ENCODE peak calls at places on chromosomes 12 and 14, in four cellular contexts. H is hippocampal formation, Z is NCI-H2107, U is foreskin melanocyte. W is an unnamed sample.

GRCh38 chr12:57868211-57868610 is 21.7 kb upstream of the CTDSP2 start:
- DNase-seq in H (no peak), Z (no peak), U (no peak), W (no peak)

GRCh38 chr12:34119366-34119765 is 97.1 kb downstream of the ALG10 start:
- DNase-seq in H (no peak), Z (no peak), U (no peak), W (no peak)

GRCh38 chr14:29652586-29652985 is 275.1 kb downstream of the PRKD1 start:
- DNase-seq in H (no peak), Z (no peak), U (no peak), W (no peak)

GRCh38 chr14:91744068-91744480 is 12.2 kb upstream of the CATSPERB start:
- DNase-seq in H (no peak), Z (no peak), U (no peak), W (peak; percentile 30)

GRCh38 chr12:67193705-67194104 is 75.5 kb upstream of the CAND1 start:
- DNase-seq in H (no peak), Z (no peak), U (peak; percentile 28), W (no peak)

GRCh38 chr12:52432559-52433207 is 1.5 kb downstream of the KRT75 start:
- DNase-seq in H (no peak), Z (no peak), U (no peak), W (no peak)

GRCh38 chr12:116257213-116257612 is 20.3 kb downstream of the MED13L start:
- DNase-seq in H (no peak), Z (no peak), U (no peak), W (peak; percentile 38)

GRCh38 chr12:14664434-14665023 is 31.9 kb downstream of the GUCY2C start:
- DNase-seq in H (peak; percentile 18), Z (peak; percentile 39), U (peak; percentile 32), W (peak; percentile 62)

GRCh38 chr12:30378307-30378706 is 317.4 kb downstream of the IPO8 start:
- DNase-seq in H (no peak), Z (no peak), U (no peak), W (no peak)

GRCh38 chr14:84006643-84007137 is 1523.3 kb upstream of the FLRT2 start:
- DNase-seq in H (no peak), Z (peak; percentile 70), U (no peak), W (peak; percentile 40)

GRCh38 chr12:115044073-115044472 is 360.1 kb upstream of the TBX3 start:
- DNase-seq in H (no peak), Z (no peak), U (no peak), W (peak; percentile 64)

GRCh38 chr12:1619599-1619998 is 9.4 kb upstream of the WNT5B start:
- DNase-seq in H (no peak), Z (no peak), U (no peak), W (no peak)

GRCh38 chr12:121796855-121797751 is 3.6 kb upstream of the RHOF start:
- DNase-seq in H (peak; percentile 60), Z (peak; percentile 30), U (peak; percentile 84), W (peak; percentile 91)

GRCh38 chr12:91357381-91357780 is 174.8 kb upstream of the DCN start:
- DNase-seq in H (no peak), Z (no peak), U (no peak), W (no peak)

GRCh38 chr14:45251912-45252311 is 1.1 kb downstream of the MIS18BP1 start:
- DNase-seq in H (no peak), Z (no peak), U (peak; percentile 17), W (peak; percentile 23)

GRCh38 chr12:6724409-6724797 is 557 bp downstream of the COPS7A start:
- DNase-seq in H (peak; percentile 31), Z (no peak), U (no peak), W (peak; percentile 74)

GRCh38 chr14:89493877-89494634 is 77.0 kb upstream of the FOXN3 start:
- DNase-seq in H (peak; percentile 23), Z (no peak), U (no peak), W (no peak)

GRCh38 chr12:53222170-53223005 is 9.6 kb downstream of the RARG start:
- DNase-seq in H (no peak), Z (no peak), U (no peak), W (no peak)